ENCODE peak calls at places on chromosomes 1 and 21, in nine cellular contexts. W is ovary, C is A549, L is tibial nerve, Q is Peyer's patch, U is adrenal gland, I is spleen, J is endothelial cell of umbilical vein, N is body of pancreas. G is an unnamed sample.

GRCh38 chr1:227428803-227429202 is 110.5 kb upstream of the CDC42BPA start:
- DNase-seq in W (no peak), C (no peak), L (no peak), Q (no peak), U (no peak), I (no peak), J (peak), N (peak), G (no peak)

GRCh38 chr1:173478099-173478555 is 992 bp downstream of the PRDX6 start:
- DNase-seq in W (peak), C (peak), L (peak), Q (peak), U (peak), I (no peak), J (peak), N (peak), G (peak)

GRCh38 chr1:117930173-117930447 is 571 bp downstream of the WDR3 start:
- DNase-seq in W (no peak), C (no peak), L (no peak), Q (no peak), U (no peak), I (no peak), J (no peak), N (no peak), G (no peak)

GRCh38 chr1:67558449-67559193 is 126.4 kb upstream of the GADD45A start:
- DNase-seq in W (no peak), C (no peak), L (no peak), Q (no peak), U (no peak), I (no peak), J (no peak), N (no peak), G (no peak)

GRCh38 chr1:203555484-203556046 is 61.6 kb downstream of the OPTC start:
- DNase-seq in W (peak), C (no peak), L (no peak), Q (no peak), U (no peak), I (no peak), J (no peak), N (no peak), G (no peak)

GRCh38 chr1:231423648-231424047 is 1.6 kb upstream of the EGLN1 start:
- DNase-seq in W (no peak), C (no peak), L (no peak), Q (no peak), U (no peak), I (no peak), J (peak), N (no peak), G (no peak)

GRCh38 chr1:26034504-26035202 is 11.3 kb downstream of the SLC30A2 start:
- DNase-seq in W (no peak), C (peak), L (no peak), Q (no peak), U (no peak), I (no peak), J (no peak), N (no peak), G (no peak)

GRCh38 chr1:66853379-66853778 is 52.3 kb upstream of the INSL5 start:
- DNase-seq in W (no peak), C (no peak), L (no peak), Q (no peak), U (no peak), I (no peak), J (no peak), N (no peak), G (no peak)

GRCh38 chr1:185477638-185478216 is 160.7 kb upstream of the IVNS1ABP start:
- DNase-seq in W (no peak), C (no peak), L (peak), Q (no peak), U (peak), I (no peak), J (peak), N (peak), G (no peak)

GRCh38 chr21:42862123-42862475 is 17.2 kb downstream of the WDR4 start:
- DNase-seq in W (peak), C (no peak), L (no peak), Q (no peak), U (no peak), I (no peak), J (no peak), N (no peak), G (no peak)

GRCh38 chr1:17369466-17369865 is 2.5 kb upstream of the PADI6 start:
- DNase-seq in W (no peak), C (no peak), L (no peak), Q (no peak), U (no peak), I (no peak), J (no peak), N (no peak), G (no peak)

GRCh38 chr1:54695764-54696163 is 19.9 kb upstream of the TTC4 start:
- DNase-seq in W (no peak), C (no peak), L (no peak), Q (no peak), U (no peak), I (no peak), J (no peak), N (no peak), G (no peak)

GRCh38 chr1:1124786-1125642 is 9.1 kb upstream of the C1orf159 start:
- DNase-seq in W (no peak), C (no peak), L (no peak), Q (no peak), U (no peak), I (no peak), J (no peak), N (no peak), G (no peak)

GRCh38 chr1:154769193-154769895 is 100.7 kb downstream of the KCNN3 start:
- DNase-seq in W (no peak), C (no peak), L (no peak), Q (no peak), U (no peak), I (peak), J (no peak), N (no peak), G (no peak)

GRCh38 chr1:93723101-93723500 is 41.5 kb upstream of the BCAR3 start:
- DNase-seq in W (no peak), C (no peak), L (no peak), Q (no peak), U (no peak), I (no peak), J (no peak), N (no peak), G (no peak)

DNA sequence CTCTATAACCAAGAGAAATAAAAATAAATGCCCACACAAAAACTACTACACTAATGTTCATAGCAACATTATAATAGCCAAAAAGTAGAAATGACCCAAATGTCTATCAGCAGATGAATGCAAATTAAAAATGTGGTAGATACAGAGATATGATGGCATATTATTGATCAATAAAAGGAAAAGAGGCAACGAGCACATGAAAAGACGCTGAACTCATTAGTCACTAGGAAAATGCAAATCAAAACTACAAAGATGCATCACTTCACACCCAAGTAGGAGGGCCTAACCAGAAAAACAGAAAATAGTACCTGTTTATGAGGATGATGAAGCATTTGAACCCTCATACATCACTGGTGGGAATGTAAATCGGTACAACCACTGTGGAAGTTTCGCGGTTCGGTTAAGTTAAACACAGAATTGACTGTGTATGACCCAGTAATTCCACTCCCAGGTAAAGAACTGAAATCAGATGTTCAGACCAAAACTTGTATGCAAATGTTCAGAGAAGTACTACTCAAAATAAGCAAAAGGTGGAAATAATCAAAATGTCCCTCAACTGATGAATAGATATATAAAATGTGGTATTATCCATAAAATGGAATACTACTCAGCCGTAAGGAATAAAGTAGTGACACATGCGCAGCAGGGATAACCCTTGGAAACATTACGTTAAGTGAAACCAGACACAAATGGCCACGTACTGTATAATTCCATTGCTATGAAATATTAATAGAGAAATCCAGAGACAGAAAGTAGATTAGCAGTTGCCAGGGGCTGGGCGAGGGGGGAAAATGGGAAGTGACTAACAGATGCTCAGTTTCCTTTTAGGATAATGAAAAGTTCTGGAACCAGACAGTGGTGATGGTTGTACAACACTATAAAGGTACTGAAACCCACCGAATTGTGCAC is 3.1 kb downstream of the USP48 start:
- DNase-seq in W (no peak), C (no peak), L (no peak), Q (no peak), U (no peak), I (no peak), J (peak), N (no peak), G (no peak)
- TF ChIP-seq POLR2A in W (no peak), C (no peak), L (no peak), Q (no peak), U (no peak), I (no peak), J (no peak), N (no peak), G (no peak)

GRCh38 chr1:152023221-152023620 is 13.6 kb downstream of the S100A11 start:
- DNase-seq in W (no peak), C (no peak), L (no peak), Q (no peak), U (no peak), I (no peak), J (no peak), N (no peak), G (no peak)
- H3K27ac ChIP-seq in W (no peak), C (no peak), L (no peak), Q (no peak), U (no peak), I (no peak), J (no peak), N (no peak), G (no peak)

GRCh38 chr1:52033190-52034049 is at the start of gene KTI12:
- DNase-seq in W (peak), C (peak), L (peak), Q (peak), U (peak), I (peak), J (peak), N (peak), G (peak)
- TF ChIP-seq POLR2A in W (peak), C (peak), L (no peak), Q (peak), U (peak), I (peak), J (peak), N (peak), G (peak)

GRCh38 chr21:44658913-44659595 is 1.3 kb downstream of the KRTAP12-3 start:
- DNase-seq in W (no peak), C (no peak), L (no peak), Q (no peak), U (no peak), I (no peak), J (no peak), N (no peak), G (no peak)

GRCh38 chr21:44656868-44657267 is 864 bp upstream of the KRTAP12-3 start:
- DNase-seq in W (no peak), C (no peak), L (no peak), Q (no peak), U (no peak), I (no peak), J (no peak), N (no peak), G (no peak)

GRCh38 chr21:44657635-44658183 is at the start of gene KRTAP12-3:
- DNase-seq in W (no peak), C (no peak), L (no peak), Q (peak), U (no peak), I (peak), J (no peak), N (no peak), G (no peak)

GRCh38 chr21:44654576-44654950 is at the start of gene KRTAP12-4:
- DNase-seq in W (no peak), C (no peak), L (no peak), Q (no peak), U (no peak), I (no peak), J (no peak), N (no peak), G (no peak)

GRCh38 chr21:44658511-44658910 is 779 bp downstream of the KRTAP12-3 start:
- DNase-seq in W (no peak), C (no peak), L (no peak), Q (no peak), U (no peak), I (no peak), J (no peak), N (no peak), G (no peak)
- H3K27ac ChIP-seq in W (no peak), C (no peak), L (no peak), Q (peak), U (no peak), I (peak), J (no peak), N (no peak), G (no peak)

GRCh38 chr1:58904299-58905125 is 120.7 kb upstream of the JUN start:
- DNase-seq in W (no peak), C (no peak), L (no peak), Q (no peak), U (no peak), I (no peak), J (no peak), N (no peak), G (no peak)

GRCh38 chr1:58905126-58905490 is 121.3 kb upstream of the JUN start:
- DNase-seq in W (no peak), C (no peak), L (no peak), Q (no peak), U (no peak), I (no peak), J (peak), N (no peak), G (no peak)

GRCh38 chr1:58902830-58903229 is 119.0 kb upstream of the JUN start:
- DNase-seq in W (no peak), C (no peak), L (no peak), Q (no peak), U (no peak), I (no peak), J (no peak), N (no peak), G (no peak)

GRCh38 chr1:58905628-58906256 is 121.9 kb upstream of the JUN start:
- DNase-seq in W (no peak), C (no peak), L (no peak), Q (no peak), U (no peak), I (no peak), J (no peak), N (no peak), G (no peak)

GRCh38 chr1:58903450-58904298 is 119.8 kb upstream of the JUN start:
- DNase-seq in W (peak), C (peak), L (peak), Q (peak), U (peak), I (peak), J (peak), N (peak), G (peak)
- TF ChIP-seq POLR2A in W (peak), C (peak), L (peak), Q (peak), U (peak), I (no peak), J (peak), N (peak), G (peak)

DNA sequence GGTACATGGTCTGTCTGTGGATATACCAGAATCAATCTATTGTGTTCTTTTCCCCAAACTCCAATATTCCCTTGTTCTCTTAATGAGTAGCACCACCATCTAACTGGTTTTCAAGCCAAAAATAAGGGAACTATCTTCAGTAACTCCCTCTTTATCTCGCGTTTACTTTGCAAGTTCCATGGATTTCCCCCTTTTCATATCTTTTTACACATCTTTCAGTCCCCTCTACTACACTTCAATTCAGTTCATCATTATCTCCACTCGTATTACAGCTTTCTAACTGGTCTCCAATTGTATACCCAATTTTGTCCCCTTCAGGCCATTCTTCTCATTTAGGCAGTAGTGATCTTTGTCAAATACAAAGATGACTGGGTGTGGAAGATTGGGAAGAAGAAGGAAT is 4.1 kb upstream of the TMCO1 start:
- DNase-seq in W (no peak), C (no peak), L (no peak), Q (no peak), U (no peak), I (no peak), J (no peak), N (no peak), G (no peak)
- H3K27ac ChIP-seq in W (no peak), C (peak), L (no peak), Q (no peak), U (no peak), I (no peak), J (no peak), N (no peak), G (no peak)

DNA sequence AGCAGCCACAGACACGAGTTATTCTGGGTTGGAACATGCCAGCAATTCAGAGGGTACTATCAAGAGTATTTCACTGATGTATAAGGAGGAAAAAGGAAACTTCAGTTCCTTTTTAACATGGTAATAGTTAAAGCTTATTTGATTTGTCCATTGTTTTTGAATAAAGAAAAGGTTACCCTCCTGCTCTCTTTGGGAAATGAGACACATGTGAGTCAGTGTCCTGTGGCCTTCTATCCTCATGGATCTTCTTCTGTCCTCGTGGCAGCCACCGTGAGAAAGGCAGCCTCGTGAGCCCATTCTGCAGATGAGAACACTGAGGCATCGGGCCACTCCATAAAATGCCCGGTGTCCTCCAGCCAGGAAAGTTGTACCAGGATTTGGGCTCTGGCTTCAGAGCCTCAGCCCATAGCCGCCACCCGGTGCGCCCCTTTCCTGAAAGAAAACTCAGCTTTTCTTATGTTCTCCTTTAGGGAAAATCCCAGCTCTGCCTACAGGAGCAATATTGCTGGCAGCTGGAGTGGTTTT is 24.8 kb downstream of the KCNAB2 start:
- DNase-seq in W (no peak), C (no peak), L (no peak), Q (no peak), U (no peak), I (no peak), J (peak), N (no peak), G (no peak)
- TF ChIP-seq POLR2A in W (no peak), C (no peak), L (no peak), Q (no peak), U (no peak), I (no peak), J (no peak), N (no peak), G (no peak)

DNA sequence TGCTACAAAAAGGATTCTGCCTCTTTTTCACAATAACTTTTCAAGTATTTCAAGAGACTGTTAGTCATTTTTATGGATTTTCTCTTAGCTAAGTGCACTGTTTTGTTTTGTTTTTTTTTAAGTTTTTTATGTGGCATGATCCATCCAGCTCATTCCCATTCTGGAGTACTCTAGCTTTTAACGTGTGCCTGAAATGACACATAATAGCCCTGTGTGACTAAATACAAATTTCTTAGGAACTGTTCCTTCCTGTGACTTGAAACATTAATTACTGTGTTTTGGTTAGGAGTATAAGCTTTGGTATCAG is 143.9 kb downstream of the HS2ST1 start:
- DNase-seq in W (no peak), C (no peak), L (no peak), Q (no peak), U (no peak), I (no peak), J (no peak), N (no peak), G (no peak)
- H3K27ac ChIP-seq in W (peak), C (no peak), L (no peak), Q (no peak), U (no peak), I (peak), J (no peak), N (no peak), G (peak)

GRCh38 chr1:46557403-46557802 is 6.0 kb upstream of the KNCN start:
- DNase-seq in W (no peak), C (no peak), L (no peak), Q (no peak), U (no peak), I (no peak), J (no peak), N (no peak), G (no peak)
- TF ChIP-seq POLR2A in W (no peak), C (no peak), L (no peak), Q (no peak), U (no peak), I (no peak), J (no peak), N (no peak), G (no peak)

DNA sequence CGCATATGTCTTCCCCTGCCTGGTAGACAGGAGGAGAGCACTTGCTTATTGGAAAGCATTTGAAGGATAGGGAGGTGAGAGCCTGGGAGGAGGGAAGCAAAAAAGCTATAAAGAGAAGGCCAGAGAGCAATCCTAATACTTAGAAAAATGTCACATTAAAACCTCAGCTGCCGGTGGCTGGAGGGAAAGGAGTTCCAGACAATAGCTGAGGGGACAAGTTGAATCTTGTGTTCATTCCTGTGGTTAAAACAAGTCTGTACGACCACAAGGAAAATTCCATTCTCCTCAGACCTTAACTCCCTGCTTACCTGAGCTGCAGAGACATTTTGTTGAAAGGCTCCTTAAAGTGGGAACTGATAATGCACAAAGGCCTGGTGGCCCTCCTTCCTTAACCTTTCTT is 218.8 kb upstream of the CAMK1G start:
- DNase-seq in W (no peak), C (no peak), L (no peak), Q (no peak), U (no peak), I (no peak), J (no peak), N (no peak), G (no peak)
- H3K27ac ChIP-seq in W (no peak), C (no peak), L (no peak), Q (no peak), U (no peak), I (no peak), J (no peak), N (no peak), G (no peak)